ENCODE peak calls at places on chromosomes 13 and 19, in eight cellular contexts. J is nucleus accumbens; C is CD4-positive, alpha-beta T cell; K is stimulated activated CD4-positive, alpha-beta T cell treated with anti-CD3 and anti-CD28 coated beads, Interleukin-4, amount 100 ng/mL, for 4 hours; E is nephron progenitor cell; X is amniotic stem cell; V is activated CD8-positive, alpha-beta memory T cell treated with anti-CD3 and anti-CD28 coated beads for 4 hours; F is M059J. R is an unnamed sample.

GRCh38 chr13:51589793-51590192 is 5.5 kb downstream of the WDFY2 start:
- DNase-seq in J (no peak), C (no peak), K (no peak), E (no peak), X (no peak), V (no peak), F (no peak), R (no peak)

GRCh38 chr19:28594737-28595136 is 618.2 kb downstream of the UQCRFS1 start:
- DNase-seq in J (no peak), C (no peak), K (no peak), E (no peak), X (no peak), V (no peak), F (no peak), R (no peak)

GRCh38 chr13:96858133-96858826 is 136.0 kb downstream of the OXGR1 start:
- DNase-seq in J (no peak), C (no peak), K (no peak), E (no peak), X (no peak), V (no peak), F (no peak), R (no peak)

GRCh38 chr13:59623516-59623915 is 540.2 kb downstream of the DIAPH3 start:
- DNase-seq in J (no peak), C (no peak), K (no peak), E (no peak), X (no peak), V (no peak), F (no peak), R (no peak)

GRCh38 chr19:5340637-5341447 is at the start of gene PTPRS:
- DNase-seq in J (peak), C (peak), K (peak), E (peak), X (peak), V (peak), F (peak), R (peak)

GRCh38 chr19:1853295-1854031 is 5.2 kb upstream of the REXO1 start:
- DNase-seq in J (peak), C (peak), K (peak), E (peak), X (no peak), V (peak), F (peak), R (peak)

GRCh38 chr19:45852145-45852750 is 10.7 kb downstream of the SYMPK start:
- DNase-seq in J (no peak), C (no peak), K (no peak), E (no peak), X (no peak), V (no peak), F (peak), R (no peak)

GRCh38 chr13:110575322-110576069 is 14.0 kb upstream of the RAB20 start:
- DNase-seq in J (no peak), C (no peak), K (no peak), E (peak), X (no peak), V (no peak), F (peak), R (no peak)

GRCh38 chr13:73908809-73909208 is 225.4 kb downstream of the KLF12 start:
- DNase-seq in J (no peak), C (no peak), K (no peak), E (no peak), X (no peak), V (no peak), F (no peak), R (no peak)

GRCh38 chr13:109933476-109933875 is 147.1 kb upstream of the IRS2 start:
- DNase-seq in J (no peak), C (no peak), K (no peak), E (no peak), X (no peak), V (no peak), F (no peak), R (no peak)

GRCh38 chr19:4635763-4636135 is 3.6 kb upstream of the TNFAIP8L1 start:
- DNase-seq in J (no peak), C (no peak), K (no peak), E (peak), X (no peak), V (no peak), F (no peak), R (no peak)

GRCh38 chr19:2491130-2491801 is 15.3 kb downstream of the GADD45B start:
- DNase-seq in J (no peak), C (no peak), K (no peak), E (no peak), X (no peak), V (no peak), F (peak), R (no peak)

GRCh38 chr13:20258208-20258962 is 26.3 kb upstream of the GJB6 start:
- DNase-seq in J (no peak), C (no peak), K (no peak), E (no peak), X (no peak), V (no peak), F (no peak), R (no peak)

GRCh38 chr19:51102991-51103390 is 5.2 kb downstream of the CTU1 start:
- DNase-seq in J (no peak), C (no peak), K (no peak), E (no peak), X (no peak), V (no peak), F (no peak), R (no peak)

GRCh38 chr19:6260912-6261636 is 18.7 kb downstream of the MLLT1 start:
- DNase-seq in J (no peak), C (peak), K (peak), E (peak), X (no peak), V (no peak), F (peak), R (no peak)

GRCh38 chr13:21826214-21827015 is 155.5 kb downstream of the FGF9 start:
- DNase-seq in J (no peak), C (no peak), K (no peak), E (no peak), X (no peak), V (no peak), F (no peak), R (no peak)

GRCh38 chr19:35363001-35363590 is 4.8 kb downstream of the FFAR3 start:
- DNase-seq in J (no peak), C (no peak), K (no peak), E (no peak), X (no peak), V (no peak), F (no peak), R (no peak)

GRCh38 chr13:39210961-39211534 is 172.8 kb downstream of the NHLRC3 start:
- DNase-seq in J (no peak), C (no peak), K (no peak), E (no peak), X (no peak), V (no peak), F (no peak), R (no peak)

GRCh38 chr19:35155441-35155840 is 906 bp downstream of the FXYD5 start:
- DNase-seq in J (no peak), C (peak), K (peak), E (no peak), X (no peak), V (no peak), F (no peak), R (no peak)

GRCh38 chr19:8610041-8610927 is at the start of gene ADAMTS10:
- DNase-seq in J (peak), C (peak), K (peak), E (peak), X (no peak), V (no peak), F (peak), R (no peak)

GRCh38 chr13:46053162-46054012 is 841 bp upstream of the ZC3H13 start:
- DNase-seq in J (no peak), C (no peak), K (no peak), E (no peak), X (no peak), V (no peak), F (peak), R (no peak)

GRCh38 chr19:38202504-38202903 is 21.5 kb downstream of the DPF1 start:
- DNase-seq in J (no peak), C (no peak), K (no peak), E (no peak), X (no peak), V (no peak), F (no peak), R (no peak)

GRCh38 chr13:114019367-114019766 is 45.5 kb upstream of the C13orf46 start:
- DNase-seq in J (no peak), C (peak), K (peak), E (peak), X (no peak), V (no peak), F (no peak), R (no peak)

GRCh38 chr19:49430678-49431329 is 5.6 kb downstream of the GFY start:
- DNase-seq in J (no peak), C (no peak), K (no peak), E (no peak), X (no peak), V (no peak), F (no peak), R (no peak)

GRCh38 chr19:35899547-35900214 is 659 bp downstream of the NFKBID start:
- DNase-seq in J (peak), C (peak), K (peak), E (peak), X (peak), V (peak), F (peak), R (peak)

GRCh38 chr19:16654151-16654550 is 5.8 kb downstream of the SMIM7 start:
- DNase-seq in J (no peak), C (no peak), K (no peak), E (no peak), X (no peak), V (no peak), F (peak), R (no peak)

GRCh38 chr19:54390942-54391577 is 24.2 kb upstream of the TTYH1 start:
- DNase-seq in J (peak), C (peak), K (peak), E (peak), X (peak), V (peak), F (peak), R (no peak)

GRCh38 chr13:52356327-52356726 is 49.6 kb downstream of the THSD1 start:
- DNase-seq in J (no peak), C (no peak), K (no peak), E (no peak), X (no peak), V (no peak), F (peak), R (no peak)

GRCh38 chr13:90968510-90968909 is 379.0 kb upstream of the MIR17HG start:
- DNase-seq in J (peak), C (no peak), K (no peak), E (peak), X (no peak), V (no peak), F (peak), R (no peak)

GRCh38 chr13:99654076-99654475 is 152.8 kb downstream of the TM9SF2 start:
- DNase-seq in J (no peak), C (no peak), K (no peak), E (no peak), X (no peak), V (no peak), F (no peak), R (no peak)

GRCh38 chr19:54138777-54139256 is 1.3 kb downstream of the CNOT3 start:
- DNase-seq in J (no peak), C (no peak), K (no peak), E (peak), X (no peak), V (no peak), F (no peak), R (no peak)

GRCh38 chr13:27131202-27131623 is 40.4 kb downstream of the USP12 start:
- DNase-seq in J (no peak), C (peak), K (peak), E (no peak), X (no peak), V (peak), F (peak), R (no peak)

GRCh38 chr19:6232567-6232966 is 47.2 kb downstream of the MLLT1 start:
- DNase-seq in J (no peak), C (no peak), K (no peak), E (no peak), X (no peak), V (no peak), F (peak), R (no peak)

R was measured in NCI-H1048.